ENCODE peak calls at places on chromosomes 6 and 20, in seven cellular contexts. One of them, this sample, is unnamed.

GRCh38 chr6:12356983-12357972 is 67.1 kb downstream of the EDN1 start:
- DNase-seq in mammary epithelial cell: peak
- DNase-seq in AG04450: no peak
- DNase-seq in cardiac muscle cell: no peak
- DNase-seq in esophagus squamous epithelium: no peak
- DNase-seq in H9: no peak
- DNase-seq in tibial nerve: no peak
- DNase-seq in this sample: no peak

GRCh38 chr6:87944541-87944954 is 103.1 kb upstream of the SPACA1 start:
- DNase-seq in mammary epithelial cell: peak
- DNase-seq in AG04450: no peak
- DNase-seq in cardiac muscle cell: peak
- DNase-seq in esophagus squamous epithelium: no peak
- DNase-seq in H9: peak
- DNase-seq in tibial nerve: peak
- DNase-seq in this sample: peak

GRCh38 chr20:24964518-24964838 is 15.4 kb downstream of the CST7 start:
- DNase-seq in mammary epithelial cell: no peak
- DNase-seq in AG04450: no peak
- DNase-seq in cardiac muscle cell: no peak
- DNase-seq in esophagus squamous epithelium: no peak
- DNase-seq in H9: peak
- DNase-seq in tibial nerve: no peak
- DNase-seq in this sample: no peak

GRCh38 chr6:147063469-147064031 is 140.7 kb upstream of the STXBP5 start:
- DNase-seq in mammary epithelial cell: peak
- DNase-seq in AG04450: peak
- DNase-seq in cardiac muscle cell: no peak
- DNase-seq in esophagus squamous epithelium: no peak
- DNase-seq in H9: no peak
- DNase-seq in tibial nerve: no peak
- DNase-seq in this sample: peak

GRCh38 chr6:28693033-28693750 is 167.5 kb downstream of the GPX5 start:
- DNase-seq in mammary epithelial cell: peak
- DNase-seq in AG04450: no peak
- DNase-seq in cardiac muscle cell: no peak
- DNase-seq in esophagus squamous epithelium: no peak
- DNase-seq in H9: no peak
- DNase-seq in tibial nerve: no peak
- DNase-seq in this sample: no peak

GRCh38 chr20:3800878-3801260 is 4.8 kb downstream of the CDC25B start:
- DNase-seq in mammary epithelial cell: no peak
- DNase-seq in AG04450: no peak
- DNase-seq in cardiac muscle cell: no peak
- DNase-seq in esophagus squamous epithelium: no peak
- DNase-seq in H9: no peak
- DNase-seq in tibial nerve: no peak
- DNase-seq in this sample: no peak

GRCh38 chr20:55415567-55416142 is 589.7 kb downstream of the CBLN4 start:
- DNase-seq in mammary epithelial cell: peak
- DNase-seq in AG04450: no peak
- DNase-seq in cardiac muscle cell: peak
- DNase-seq in esophagus squamous epithelium: no peak
- DNase-seq in H9: no peak
- DNase-seq in tibial nerve: no peak
- DNase-seq in this sample: peak

GRCh38 chr6:89526563-89526869 is 93.6 kb downstream of the ANKRD6 start:
- DNase-seq in mammary epithelial cell: no peak
- DNase-seq in AG04450: no peak
- DNase-seq in cardiac muscle cell: no peak
- DNase-seq in esophagus squamous epithelium: no peak
- DNase-seq in H9: no peak
- DNase-seq in tibial nerve: no peak
- DNase-seq in this sample: no peak

GRCh38 chr6:144262470-144263369 is 22.4 kb upstream of the UTRN start:
- DNase-seq in mammary epithelial cell: no peak
- DNase-seq in AG04450: no peak
- DNase-seq in cardiac muscle cell: no peak
- DNase-seq in esophagus squamous epithelium: no peak
- DNase-seq in H9: no peak
- DNase-seq in tibial nerve: no peak
- DNase-seq in this sample: no peak

GRCh38 chr6:29628419-29629281 is 4.3 kb downstream of the GABBR1 start:
- DNase-seq in mammary epithelial cell: peak
- DNase-seq in AG04450: peak
- DNase-seq in cardiac muscle cell: peak
- DNase-seq in esophagus squamous epithelium: no peak
- DNase-seq in H9: peak
- DNase-seq in tibial nerve: peak
- DNase-seq in this sample: peak

GRCh38 chr6:109507490-109508072 is 24.6 kb upstream of the ZBTB24 start:
- DNase-seq in mammary epithelial cell: no peak
- DNase-seq in AG04450: no peak
- DNase-seq in cardiac muscle cell: no peak
- DNase-seq in esophagus squamous epithelium: no peak
- DNase-seq in H9: no peak
- DNase-seq in tibial nerve: no peak
- DNase-seq in this sample: no peak

GRCh38 chr6:54892831-54893230 is 46.3 kb downstream of the FAM83B start:
- DNase-seq in mammary epithelial cell: peak
- DNase-seq in AG04450: peak
- DNase-seq in cardiac muscle cell: no peak
- DNase-seq in esophagus squamous epithelium: no peak
- DNase-seq in H9: no peak
- DNase-seq in tibial nerve: no peak
- DNase-seq in this sample: peak

GRCh38 chr6:95973976-95974375 is 41.8 kb upstream of the FUT9 start:
- DNase-seq in mammary epithelial cell: no peak
- DNase-seq in AG04450: no peak
- DNase-seq in cardiac muscle cell: no peak
- DNase-seq in esophagus squamous epithelium: no peak
- DNase-seq in H9: no peak
- DNase-seq in tibial nerve: no peak
- DNase-seq in this sample: no peak

GRCh38 chr20:50216543-50217206 is 26.0 kb downstream of the CEBPB start:
- DNase-seq in mammary epithelial cell: no peak
- DNase-seq in AG04450: no peak
- DNase-seq in cardiac muscle cell: peak
- DNase-seq in esophagus squamous epithelium: no peak
- DNase-seq in H9: no peak
- DNase-seq in tibial nerve: no peak
- DNase-seq in this sample: no peak

GRCh38 chr6:84150680-84151079 is 76.8 kb downstream of the CEP162 start:
- DNase-seq in mammary epithelial cell: peak
- DNase-seq in AG04450: peak
- DNase-seq in cardiac muscle cell: no peak
- DNase-seq in esophagus squamous epithelium: no peak
- DNase-seq in H9: no peak
- DNase-seq in tibial nerve: no peak
- DNase-seq in this sample: peak

GRCh38 chr20:35271904-35272303 is 6.0 kb downstream of the MMP24OS start:
- DNase-seq in mammary epithelial cell: peak
- DNase-seq in AG04450: no peak
- DNase-seq in cardiac muscle cell: no peak
- DNase-seq in esophagus squamous epithelium: no peak
- DNase-seq in H9: no peak
- DNase-seq in tibial nerve: no peak
- DNase-seq in this sample: no peak

GRCh38 chr20:60271597-60271996 is 313.4 kb downstream of the CDH26 start:
- DNase-seq in mammary epithelial cell: no peak
- DNase-seq in AG04450: no peak
- DNase-seq in cardiac muscle cell: peak
- DNase-seq in esophagus squamous epithelium: no peak
- DNase-seq in H9: no peak
- DNase-seq in tibial nerve: no peak
- DNase-seq in this sample: peak

GRCh38 chr6:14787274-14787673 is 458.6 kb upstream of the JARID2 start:
- DNase-seq in mammary epithelial cell: no peak
- DNase-seq in AG04450: no peak
- DNase-seq in cardiac muscle cell: no peak
- DNase-seq in esophagus squamous epithelium: no peak
- DNase-seq in H9: no peak
- DNase-seq in tibial nerve: no peak
- DNase-seq in this sample: no peak

GRCh38 chr6:133740784-133741183 is 148.1 kb upstream of the TCF21 start:
- DNase-seq in mammary epithelial cell: no peak
- DNase-seq in AG04450: no peak
- DNase-seq in cardiac muscle cell: no peak
- DNase-seq in esophagus squamous epithelium: no peak
- DNase-seq in H9: no peak
- DNase-seq in tibial nerve: no peak
- DNase-seq in this sample: no peak

GRCh38 chr20:47489448-47489872 is 12.2 kb upstream of the NCOA3 start:
- DNase-seq in mammary epithelial cell: no peak
- DNase-seq in AG04450: no peak
- DNase-seq in cardiac muscle cell: no peak
- DNase-seq in esophagus squamous epithelium: no peak
- DNase-seq in H9: no peak
- DNase-seq in tibial nerve: no peak
- DNase-seq in this sample: no peak
- H3K27ac ChIP-seq in mammary epithelial cell: no peak
- H3K27ac ChIP-seq in AG04450: no peak
- H3K27ac ChIP-seq in cardiac muscle cell: no peak
- H3K27ac ChIP-seq in esophagus squamous epithelium: peak
- H3K27ac ChIP-seq in H9: no peak
- H3K27ac ChIP-seq in tibial nerve: no peak
- H3K27ac ChIP-seq in this sample: peak

GRCh38 chr6:75147512-75147911 is 58.3 kb downstream of the COL12A1 start:
- DNase-seq in mammary epithelial cell: no peak
- DNase-seq in AG04450: peak
- DNase-seq in cardiac muscle cell: no peak
- DNase-seq in esophagus squamous epithelium: no peak
- DNase-seq in H9: no peak
- DNase-seq in tibial nerve: no peak
- DNase-seq in this sample: no peak

GRCh38 chr6:75145211-75145610 is 60.6 kb downstream of the COL12A1 start:
- DNase-seq in mammary epithelial cell: no peak
- DNase-seq in AG04450: no peak
- DNase-seq in cardiac muscle cell: no peak
- DNase-seq in esophagus squamous epithelium: no peak
- DNase-seq in H9: no peak
- DNase-seq in tibial nerve: no peak
- DNase-seq in this sample: no peak

GRCh38 chr6:75143186-75143585 is 62.7 kb downstream of the COL12A1 start:
- DNase-seq in mammary epithelial cell: no peak
- DNase-seq in AG04450: peak
- DNase-seq in cardiac muscle cell: no peak
- DNase-seq in esophagus squamous epithelium: no peak
- DNase-seq in H9: no peak
- DNase-seq in tibial nerve: no peak
- DNase-seq in this sample: no peak

GRCh38 chr6:75144396-75144795 is 61.5 kb downstream of the COL12A1 start:
- DNase-seq in mammary epithelial cell: no peak
- DNase-seq in AG04450: no peak
- DNase-seq in cardiac muscle cell: no peak
- DNase-seq in esophagus squamous epithelium: no peak
- DNase-seq in H9: no peak
- DNase-seq in tibial nerve: no peak
- DNase-seq in this sample: no peak

GRCh38 chr6:75145976-75146375 is 59.9 kb downstream of the COL12A1 start:
- DNase-seq in mammary epithelial cell: no peak
- DNase-seq in AG04450: no peak
- DNase-seq in cardiac muscle cell: no peak
- DNase-seq in esophagus squamous epithelium: no peak
- DNase-seq in H9: no peak
- DNase-seq in tibial nerve: no peak
- DNase-seq in this sample: no peak
- TF ChIP-seq CTCF in mammary epithelial cell: no peak
- TF ChIP-seq CTCF in AG04450: no peak
- TF ChIP-seq CTCF in cardiac muscle cell: no peak
- TF ChIP-seq CTCF in esophagus squamous epithelium: no peak
- TF ChIP-seq CTCF in H9: peak
- TF ChIP-seq CTCF in tibial nerve: no peak
- TF ChIP-seq CTCF in this sample: no peak

DNA sequence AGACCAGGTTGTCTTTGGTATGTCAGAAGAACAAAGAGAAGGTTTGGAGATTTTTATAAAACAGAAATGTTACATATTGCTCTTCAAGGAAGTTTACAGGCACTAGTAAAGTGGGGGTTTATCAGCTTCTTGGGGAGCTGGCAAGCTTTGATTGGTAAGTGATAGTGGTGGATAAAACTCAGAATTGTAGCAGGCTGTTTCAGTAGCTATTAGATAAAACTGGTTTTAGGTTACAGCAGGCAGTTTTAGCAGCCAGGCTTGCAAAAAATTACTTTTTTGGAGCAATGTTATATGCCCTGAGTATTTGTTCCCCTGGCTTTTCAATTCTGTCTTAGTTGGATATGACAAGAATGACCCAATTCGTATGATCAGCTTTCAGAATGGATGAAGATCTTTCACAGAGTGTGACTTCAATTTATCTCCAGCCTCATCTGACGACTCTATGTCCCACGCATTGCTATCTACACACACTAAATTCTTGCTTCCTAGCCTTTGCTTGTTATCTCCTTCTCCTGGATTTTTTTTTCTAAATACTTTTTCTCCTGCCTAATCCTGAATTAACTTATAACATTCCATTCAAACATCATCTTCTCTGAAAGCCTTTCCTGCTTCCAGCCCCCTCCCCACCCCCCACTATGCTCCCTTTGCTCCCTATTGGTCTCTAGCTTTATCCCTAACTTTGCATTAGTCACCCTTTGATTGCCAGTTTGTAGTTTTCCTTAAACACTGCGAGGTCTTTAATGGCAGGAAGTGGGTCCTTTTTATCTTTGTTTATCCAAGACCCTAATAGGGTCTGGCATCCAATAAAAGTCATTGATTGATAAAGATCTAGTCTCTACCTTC is 1.0 kb upstream of the TOMM34 start:
- DNase-seq in mammary epithelial cell: no peak
- DNase-seq in AG04450: no peak
- DNase-seq in cardiac muscle cell: no peak
- DNase-seq in esophagus squamous epithelium: no peak
- DNase-seq in H9: no peak
- DNase-seq in tibial nerve: no peak
- DNase-seq in this sample: no peak
- H3K27ac ChIP-seq in mammary epithelial cell: no peak
- H3K27ac ChIP-seq in AG04450: no peak
- H3K27ac ChIP-seq in cardiac muscle cell: no peak
- H3K27ac ChIP-seq in esophagus squamous epithelium: no peak
- H3K27ac ChIP-seq in H9: no peak
- H3K27ac ChIP-seq in tibial nerve: no peak
- H3K27ac ChIP-seq in this sample: no peak

DNA sequence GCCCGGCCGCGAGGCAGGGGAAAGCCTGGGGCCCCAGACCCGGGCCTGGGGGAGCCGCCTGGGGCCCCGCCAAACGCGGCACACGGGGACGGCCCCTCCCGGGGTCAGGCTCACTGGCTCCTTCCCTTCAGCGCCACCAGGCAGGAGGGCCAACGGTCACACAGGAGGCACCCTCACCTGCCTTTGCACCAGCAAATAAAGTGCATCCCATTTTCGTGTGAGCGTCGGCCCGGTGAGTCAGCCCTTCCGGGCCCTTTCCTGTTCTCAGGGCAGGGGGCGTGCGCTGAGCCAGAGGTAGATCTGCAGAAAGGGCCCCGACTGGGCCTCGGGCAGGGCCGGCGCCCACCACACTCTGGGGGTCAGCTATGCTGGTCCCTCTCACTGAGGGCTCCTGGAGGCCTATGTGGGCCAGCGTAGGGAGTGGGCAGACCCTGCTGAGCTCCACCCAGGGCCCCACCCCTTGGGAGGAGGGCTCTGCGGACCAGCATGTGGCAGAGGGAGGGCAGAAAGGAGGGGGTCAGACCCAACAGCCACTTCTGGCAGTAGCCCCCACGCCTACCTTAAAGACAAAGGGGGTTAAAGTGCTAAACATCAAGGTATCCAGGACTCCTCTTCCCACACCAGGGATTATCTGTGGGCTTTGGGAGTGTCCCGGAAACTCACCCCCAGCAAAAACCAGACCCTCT is 931 bp upstream of the UCKL1 start:
- DNase-seq in mammary epithelial cell: peak
- DNase-seq in AG04450: no peak
- DNase-seq in cardiac muscle cell: peak
- DNase-seq in esophagus squamous epithelium: no peak
- DNase-seq in H9: peak
- DNase-seq in tibial nerve: no peak
- DNase-seq in this sample: peak
- TF ChIP-seq CTCF in mammary epithelial cell: no peak
- TF ChIP-seq CTCF in AG04450: peak
- TF ChIP-seq CTCF in cardiac muscle cell: peak
- TF ChIP-seq CTCF in esophagus squamous epithelium: no peak
- TF ChIP-seq CTCF in H9: peak
- TF ChIP-seq CTCF in tibial nerve: no peak
- TF ChIP-seq CTCF in this sample: no peak